ENCODE peak calls at places on chromosomes 12 and 14, in four cellular contexts. T is NCI-H510A, R is non-pigmented ciliary epithelial cell, D is suprapubic skin. C is an unnamed sample.

GRCh38 chr12:79082595-79082994 is 218.0 kb downstream of the SYT1 start:
- DNase-seq in T (no peak), D (no peak), R (no peak), C (no peak)

GRCh38 chr12:42482820-42483533 is 106.6 kb downstream of the PRICKLE1 start:
- DNase-seq in T (peak), D (peak), R (no peak), C (no peak)

GRCh38 chr12:103955811-103956514 is 9.7 kb upstream of the TDG start:
- DNase-seq in T (no peak), D (no peak), R (no peak), C (no peak)

GRCh38 chr12:50082644-50083043 is 2.5 kb upstream of the SMARCD1 start:
- DNase-seq in R (no peak), T (no peak), D (no peak), C (no peak)

GRCh38 chr12:49200882-49201594 is 12.2 kb upstream of the TUBA1A start:
- DNase-seq in T (peak), D (no peak), R (no peak), C (peak)

GRCh38 chr12:121017966-121018491 is 1.7 kb upstream of the C12orf43 start:
- DNase-seq in T (no peak), R (no peak), D (no peak), C (no peak)

GRCh38 chr12:22246438-22246837 is 88.1 kb downstream of the ST8SIA1 start:
- DNase-seq in T (no peak), R (no peak), D (no peak), C (no peak)

GRCh38 chr12:124555168-124555928 is 12.1 kb downstream of the NCOR2 start:
- DNase-seq in T (no peak), R (no peak), D (no peak), C (no peak)

GRCh38 chr12:44052554-44052953 is 216.7 kb downstream of the TMEM117 start:
- DNase-seq in D (no peak), R (no peak), T (no peak), C (no peak)

GRCh38 chr14:73751157-73751691 is 37.0 kb upstream of the PNMA1 start:
- DNase-seq in D (no peak), R (no peak), T (peak), C (no peak)

GRCh38 chr12:61706783-61707182 is 553.4 kb upstream of the USP15 start:
- DNase-seq in T (no peak), D (no peak), R (no peak), C (no peak)

GRCh38 chr14:77603654-77604270 is 12.7 kb downstream of the SPTLC2 start:
- DNase-seq in T (no peak), R (no peak), D (no peak), C (no peak)

GRCh38 chr12:119061208-119061796 is 80.0 kb downstream of the SRRM4 start:
- DNase-seq in D (no peak), R (no peak), T (no peak), C (no peak)

GRCh38 chr12:69987453-69988102 is 162.6 kb downstream of the MYRFL start:
- DNase-seq in T (no peak), D (no peak), R (peak), C (peak)

GRCh38 chr12:2779281-2779680 is 15.5 kb upstream of the FKBP4 start:
- DNase-seq in R (no peak), D (no peak), T (no peak), C (no peak)

GRCh38 chr12:56995201-56995929 is 11.0 kb downstream of the ZBTB39 start:
- DNase-seq in R (no peak), D (no peak), T (no peak), C (no peak)

GRCh38 chr12:1171657-1172056 is 180.6 kb downstream of the ERC1 start:
- DNase-seq in R (peak), D (no peak), T (peak), C (no peak)

GRCh38 chr14:101054671-101055070 is 151.1 kb upstream of the RTL1 start:
- DNase-seq in R (no peak), D (no peak), T (no peak), C (no peak)

GRCh38 chr12:60501124-60501729 is 905.4 kb downstream of the SLC16A7 start:
- DNase-seq in T (no peak), D (no peak), R (peak), C (no peak)

GRCh38 chr14:59964251-59965007 is 44.5 kb downstream of the LRRC9 start:
- DNase-seq in R (no peak), D (no peak), T (no peak), C (no peak)

GRCh38 chr14:105473033-105473676 is 1.5 kb upstream of the CRIP2 start:
- DNase-seq in T (no peak), R (no peak), D (no peak), C (no peak)

GRCh38 chr14:104319489-104320241 is 181.3 kb downstream of the KIF26A start:
- DNase-seq in T (no peak), R (no peak), D (peak), C (no peak)

GRCh38 chr14:24817638-24818053 is 183.7 kb upstream of the GZMB start:
- DNase-seq in R (no peak), T (no peak), D (no peak), C (no peak)

GRCh38 chr12:58557646-58558045 is 362.7 kb downstream of the LRIG3 start:
- DNase-seq in R (no peak), T (no peak), D (no peak), C (peak)

GRCh38 chr12:89707992-89708792 is 446 bp downstream of the ATP2B1 start:
- DNase-seq in T (no peak), R (no peak), D (peak), C (no peak)

GRCh38 chr12:69120331-69120730 is 119.0 kb upstream of the CPSF6 start:
- DNase-seq in T (no peak), D (no peak), R (no peak), C (no peak)

GRCh38 chr12:13610280-13610679 is 371.1 kb downstream of the GRIN2B start:
- DNase-seq in T (no peak), R (no peak), D (no peak), C (no peak)

GRCh38 chr14:50061664-50062437 is 54.5 kb downstream of the VCPKMT start:
- DNase-seq in T (no peak), R (no peak), D (no peak), C (no peak)

GRCh38 chr12:111137968-111138367 is 217.6 kb upstream of the MYL2 start:
- DNase-seq in D (no peak), R (no peak), T (no peak), C (no peak)

GRCh38 chr14:26163761-26164160 is 434.1 kb downstream of the NOVA1 start:
- DNase-seq in R (peak), T (peak), D (no peak), C (no peak)

GRCh38 chr14:73786942-73787759 is 64.5 kb upstream of the PTGR2 start:
- DNase-seq in D (no peak), R (no peak), T (no peak), C (no peak)

GRCh38 chr14:60327447-60328331 is 78.7 kb downstream of the PPM1A start:
- DNase-seq in T (peak), D (no peak), R (no peak), C (no peak)

GRCh38 chr14:104973215-104974145 is 4.7 kb downstream of the AHNAK2 start:
- DNase-seq in D (peak), R (peak), T (no peak), C (peak)

C was measured in AG09309.